ENCODE peak calls at places on chromosome 15, in five cellular contexts. C is tibial artery, V is fibroblast of lung, O is Peyer's patch, X is suprapubic skin. B is an unnamed sample.

GRCh38 chr15:57091626-57092025 is 173.2 kb downstream of the TCF12 start:
- DNase-seq in C (no peak), X (no peak), V (no peak), O (no peak), B (no peak)

GRCh38 chr15:92811514-92811913 is 88.6 kb upstream of the CHD2 start:
- DNase-seq in V (peak; percentile 23), O (no peak), X (peak; percentile 28), C (no peak), B (no peak)

GRCh38 chr15:33865416-33865815 is 102.9 kb upstream of the CHRM5 start:
- DNase-seq in V (peak; percentile 70), C (no peak), X (no peak), O (no peak), B (no peak)

GRCh38 chr15:45093622-45094357 is 20.2 kb downstream of the DUOX2 start:
- DNase-seq in X (no peak), V (no peak), C (peak; percentile 15), O (no peak), B (no peak)

GRCh38 chr15:73573572-73573971 is 59.6 kb downstream of the NPTN start:
- DNase-seq in X (peak; percentile 69), V (peak; percentile 44), O (no peak), C (no peak), B (no peak)

GRCh38 chr15:75598361-75598760 is 19.2 kb upstream of the PTPN9 start:
- DNase-seq in O (no peak), X (no peak), C (no peak), V (no peak), B (no peak)

GRCh38 chr15:27097506-27097905 is 126.5 kb downstream of the GABRG3 start:
- DNase-seq in V (no peak), O (no peak), X (no peak), C (no peak), B (no peak)

GRCh38 chr15:49471733-49472132 is 48.7 kb downstream of the FGF7 start:
- DNase-seq in O (no peak), V (no peak), X (no peak), C (no peak), B (no peak)

GRCh38 chr15:62742409-62743171 is 300.0 kb upstream of the TPM1 start:
- DNase-seq in V (peak; percentile 82), X (peak; percentile 91), O (peak; percentile 35), C (peak; percentile 92), B (peak; percentile 85)

GRCh38 chr15:89494941-89495637 is 1.3 kb downstream of the RHCG start:
- DNase-seq in V (no peak), C (peak; percentile 27), X (peak; percentile 21), O (no peak), B (no peak)

GRCh38 chr15:27730878-27731277 is 368.2 kb downstream of the OCA2 start:
- DNase-seq in X (no peak), C (no peak), V (peak; percentile 85), O (no peak), B (no peak)

GRCh38 chr15:74062236-74062635 is 20.1 kb downstream of the GOLGA6A start:
- DNase-seq in O (no peak), V (no peak), C (no peak), X (no peak), B (no peak)

GRCh38 chr15:73082719-73083275 is 30.5 kb downstream of the NEO1 start:
- DNase-seq in C (no peak), V (peak; percentile 44), X (no peak), O (no peak), B (no peak)

GRCh38 chr15:51388726-51389125 is 47.3 kb downstream of the GLDN start:
- DNase-seq in V (no peak), X (no peak), C (no peak), O (no peak), B (no peak)

GRCh38 chr15:85899927-85900326 is 105.2 kb upstream of the KLHL25 start:
- DNase-seq in X (no peak), O (no peak), C (no peak), V (no peak), B (no peak)

GRCh38 chr15:32651229-32651837 is 9.8 kb downstream of the SCG5 start:
- DNase-seq in X (no peak), O (no peak), C (no peak), V (peak; percentile 55), B (peak; percentile 47)

GRCh38 chr15:25727116-25727515 is 136.0 kb downstream of the ATP10A start:
- DNase-seq in V (no peak), O (no peak), C (peak; percentile 44), X (no peak), B (no peak)

GRCh38 chr15:66723826-66724731 is 22.0 kb downstream of the SMAD6 start:
- DNase-seq in X (no peak), O (no peak), V (peak; percentile 67), C (no peak), B (no peak)

GRCh38 chr15:95990833-95991232 is 339.7 kb upstream of the NR2F2 start:
- DNase-seq in C (no peak), V (peak; percentile 47), O (no peak), X (no peak), B (no peak)

GRCh38 chr15:49135893-49136292 is 19.5 kb downstream of the COPS2 start:
- DNase-seq in O (no peak), V (peak; percentile 95), X (no peak), C (no peak), B (no peak)

GRCh38 chr15:73841756-73842590 is 31.4 kb upstream of the TBC1D21 start:
- DNase-seq in O (no peak), X (peak; percentile 10), C (no peak), V (no peak), B (no peak)

GRCh38 chr15:96115642-96116041 is 214.9 kb upstream of the NR2F2 start:
- DNase-seq in V (peak; percentile 89), O (no peak), X (no peak), C (no peak), B (no peak)

GRCh38 chr15:64284037-64284436 is 71.9 kb downstream of the CSNK1G1 start:
- DNase-seq in C (no peak), V (peak; percentile 59), O (no peak), X (no peak), B (peak; percentile 19)

GRCh38 chr15:63487076-63487757 is 17.2 kb upstream of the USP3 start:
- DNase-seq in X (peak; percentile 94), O (peak; percentile 93), C (peak; percentile 93), V (peak; percentile 56), B (no peak)

GRCh38 chr15:101709466-101709865 is 14.8 kb downstream of the TARS3 start:
- DNase-seq in V (no peak), X (no peak), C (no peak), O (no peak), B (no peak)

GRCh38 chr15:73849641-73850040 is 23.7 kb upstream of the TBC1D21 start:
- DNase-seq in C (no peak), V (no peak), X (peak; percentile 24), O (no peak), B (no peak)

GRCh38 chr15:101781927-101782326 is 21.4 kb upstream of the OR4F6 start:
- DNase-seq in O (no peak), C (no peak), V (no peak), X (no peak), B (no peak)

GRCh38 chr15:67097893-67098740 is 32.7 kb downstream of the SMAD3 start:
- DNase-seq in X (peak; percentile 78), V (peak; percentile 96), C (no peak), O (peak; percentile 56), B (peak; percentile 90)

GRCh38 chr15:57462391-57462790 is 86.1 kb downstream of the CGNL1 start:
- DNase-seq in O (no peak), C (no peak), V (no peak), X (no peak), B (no peak)

GRCh38 chr15:65263313-65263712 is 23.4 kb downstream of the PARP16 start:
- DNase-seq in V (peak; percentile 52), C (no peak), X (no peak), O (no peak), B (no peak)

GRCh38 chr15:101116681-101116976 is 135.2 kb downstream of the CHSY1 start:
- DNase-seq in O (no peak), C (peak; percentile 25), V (no peak), X (no peak), B (no peak)

GRCh38 chr15:36622247-36622795 is 42.9 kb downstream of the CDIN1 start:
- DNase-seq in O (no peak), X (no peak), C (no peak), V (no peak), B (no peak)

GRCh38 chr15:41881925-41882688 is 11.7 kb downstream of the SPTBN5 start:
- DNase-seq in V (peak; percentile 21), X (no peak), O (no peak), C (no peak), B (no peak)

GRCh38 chr15:63181658-63182057 is 7.7 kb upstream of the RAB8B start:
- DNase-seq in O (no peak), V (no peak), X (no peak), C (no peak), B (no peak)

DNA sequence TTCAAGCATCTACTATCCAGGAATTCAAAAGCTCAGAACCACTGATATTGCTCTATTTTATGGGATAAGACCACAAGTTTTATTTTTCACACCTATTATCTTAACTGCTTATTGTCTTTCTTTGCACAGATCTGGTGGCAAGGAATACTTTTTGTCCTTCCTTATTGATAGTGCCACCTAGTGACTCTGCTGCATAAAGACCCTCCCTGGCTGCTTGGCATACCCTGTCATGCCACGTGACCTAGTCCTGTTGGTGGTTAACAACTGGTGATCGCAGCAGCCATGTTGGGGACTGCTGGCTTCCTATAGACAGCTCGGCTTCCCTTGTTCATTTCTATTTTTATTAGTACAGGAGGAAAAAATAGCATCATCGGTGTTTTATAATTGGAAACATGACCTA is 236.3 kb downstream of the MEX3B start:
- DNase-seq in V (no peak), X (no peak), C (no peak), O (no peak), B (no peak)
- TF ChIP-seq CTCF in V (no peak), X (no peak), C (no peak), O (no peak), B (no peak)

GRCh38 chr15:68874788-68875187 is 54.1 kb upstream of the ANP32A start:
- DNase-seq in V (no peak), C (no peak), O (no peak), X (no peak), B (no peak)
- TF ChIP-seq CTCF in V (no peak), C (no peak), O (no peak), X (no peak), B (no peak)

GRCh38 chr15:77691607-77692006 is 58.9 kb upstream of the LINGO1 start:
- DNase-seq in C (no peak), V (no peak), X (no peak), O (no peak), B (no peak)

GRCh38 chr15:77688270-77689058 is 55.8 kb upstream of the LINGO1 start:
- DNase-seq in C (no peak), V (peak; percentile 5), X (no peak), O (no peak), B (no peak)

GRCh38 chr15:77693576-77693975 is 60.9 kb upstream of the LINGO1 start:
- DNase-seq in C (no peak), V (no peak), X (no peak), O (no peak), B (no peak)

GRCh38 chr15:77692614-77693013 is 59.9 kb upstream of the LINGO1 start:
- DNase-seq in V (no peak), C (no peak), X (no peak), O (no peak), B (no peak)

GRCh38 chr15:77689821-77690220 is 57.1 kb upstream of the LINGO1 start:
- DNase-seq in V (no peak), X (no peak), C (no peak), O (no peak), B (no peak)
- TF ChIP-seq CTCF in V (no peak), X (no peak), C (no peak), O (no peak), B (no peak)

GRCh38 chr15:40254452-40254851 is 15.6 kb downstream of the PAK6 start:
- DNase-seq in O (no peak), X (no peak), V (no peak), C (no peak), B (no peak)
- TF ChIP-seq CTCF in O (no peak), X (no peak), V (no peak), C (no peak), B (no peak)